ENCODE peak calls at places on chromosome 22, in five cellular contexts. D, P, H, Z and J are unnamed samples.

GRCh38 chr22:46609175-46609690 is 11.0 kb upstream of the GRAMD4 start:
- DNase-seq in D (peak), P (no peak), H (no peak), Z (no peak), J (peak)

GRCh38 chr22:48445113-48445827 is 1382.4 kb downstream of the BRD1 start:
- DNase-seq in D (no peak), P (no peak), H (no peak), Z (no peak), J (no peak)

GRCh38 chr22:48443680-48444079 is 1384.0 kb downstream of the BRD1 start:
- DNase-seq in D (no peak), P (no peak), H (no peak), Z (no peak), J (no peak)

GRCh38 chr22:29108137-29108536 is 35.3 kb downstream of the KREMEN1 start:
- DNase-seq in D (no peak), P (no peak), H (no peak), Z (no peak), J (no peak)

GRCh38 chr22:31093956-31094622 is 13.0 kb downstream of the SMTN start:
- DNase-seq in D (no peak), P (no peak), H (peak), Z (no peak), J (peak)

GRCh38 chr22:41846268-41847002 is 13.5 kb downstream of the SREBF2 start:
- DNase-seq in D (no peak), P (no peak), H (no peak), Z (no peak), J (no peak)

GRCh38 chr22:27099896-27100295 is 442.5 kb downstream of the MIAT start:
- DNase-seq in D (no peak), P (no peak), H (no peak), Z (no peak), J (no peak)

GRCh38 chr22:17724241-17724640 is 50.0 kb downstream of the BID start:
- DNase-seq in D (no peak), P (no peak), H (no peak), Z (no peak), J (no peak)

GRCh38 chr22:43862074-43862881 is at the start of gene SULT4A1:
- DNase-seq in D (peak), P (peak), H (peak), Z (peak), J (no peak)

GRCh38 chr22:45317551-45318167 is 7.9 kb downstream of the FAM118A start:
- DNase-seq in D (peak), P (no peak), H (peak), Z (peak), J (peak)

GRCh38 chr22:26318975-26319374 is 110.1 kb upstream of the ASPHD2 start:
- DNase-seq in D (no peak), P (no peak), H (no peak), Z (no peak), J (no peak)

GRCh38 chr22:36796629-36797175 is 20.1 kb downstream of the PVALB start:
- DNase-seq in D (no peak), P (peak), H (no peak), Z (no peak), J (no peak)

GRCh38 chr22:44260216-44261035 is 52.3 kb downstream of the SHISAL1 start:
- DNase-seq in D (no peak), P (no peak), H (no peak), Z (no peak), J (no peak)

GRCh38 chr22:43313497-43314474 is 29.4 kb downstream of the SCUBE1 start:
- DNase-seq in D (no peak), P (no peak), H (peak), Z (no peak), J (peak)

GRCh38 chr22:37401401-37401859 is 25.8 kb downstream of the ELFN2 start:
- DNase-seq in D (no peak), P (no peak), H (peak), Z (no peak), J (peak)

GRCh38 chr22:29109853-29110252 is 37.0 kb downstream of the KREMEN1 start:
- DNase-seq in D (no peak), P (no peak), H (no peak), Z (no peak), J (no peak)

GRCh38 chr22:23012081-23012622 is 58.2 kb upstream of the GNAZ start:
- DNase-seq in D (no peak), P (no peak), H (no peak), Z (peak), J (no peak)